ENCODE peak calls at places on chromosome 5, in nine cellular contexts. K is stimulated activated CD8-positive, alpha-beta memory T cell treated with anti-CD3 and anti-CD28 coated beads, Interleukin-4, amount 100 ng/mL, for 1 hour; Q is NCI-H748 treated with DMSO at 0.1 percent for 48 hours; N is cardiac fibroblast; R is uterus; J is activated CD4-positive, alpha-beta memory T cell treated with anti-CD3 and anti-CD28 coated beads for 36 hours; T is NCI-H774; A is fibroblast of mammary gland; H is HTR-8/SVneo. B is an unnamed sample.

GRCh38 chr5:65305913-65306312 is 175.8 kb downstream of the ADAMTS6 start:
- DNase-seq in K (no peak), Q (no peak), N (peak; percentile 67), R (no peak), J (no peak), T (no peak), A (peak; percentile 42), H (no peak), B (no peak)

GRCh38 chr5:67238191-67238590 is 41.6 kb upstream of the CD180 start:
- DNase-seq in K (no peak), Q (no peak), N (no peak), R (peak; percentile 72), J (no peak), T (peak; percentile 36), A (peak; percentile 69), H (peak; percentile 30), B (no peak)

GRCh38 chr5:7904170-7904569 is 35.2 kb downstream of the MTRR start:
- DNase-seq in K (no peak), Q (no peak), N (peak; percentile 81), R (no peak), J (no peak), T (no peak), A (peak; percentile 67), H (peak; percentile 70), B (no peak)

GRCh38 chr5:159825551-159826051 is 90.7 kb upstream of the ADRA1B start:
- DNase-seq in K (no peak), Q (no peak), N (peak; percentile 27), R (no peak), J (no peak), T (no peak), A (peak; percentile 29), H (no peak), B (no peak)

GRCh38 chr5:56951946-56952691 is at the start of gene MIER3:
- DNase-seq in K (peak; percentile 57), Q (peak; percentile 21), N (peak; percentile 71), R (peak; percentile 67), J (peak; percentile 86), T (peak; percentile 67), A (peak; percentile 61), H (peak; percentile 85), B (peak; percentile 27)

GRCh38 chr5:125696762-125697161 is 726.4 kb upstream of the GRAMD2B start:
- DNase-seq in K (no peak), Q (no peak), N (peak; percentile 65), R (no peak), J (no peak), T (no peak), A (peak; percentile 94), H (peak; percentile 25), B (no peak)

GRCh38 chr5:133331866-133332731 is 280.2 kb downstream of the FSTL4 start:
- DNase-seq in K (no peak), Q (no peak), N (no peak), R (no peak), J (no peak), T (no peak), A (no peak), H (no peak), B (no peak)

GRCh38 chr5:79831381-79831780 is 141.7 kb downstream of the CMYA5 start:
- DNase-seq in K (no peak), Q (no peak), N (no peak), R (no peak), J (no peak), T (no peak), A (no peak), H (no peak), B (no peak)

GRCh38 chr5:126508962-126509279 is 85.7 kb downstream of the GRAMD2B start:
- DNase-seq in K (no peak), Q (no peak), N (peak; percentile 82), R (peak; percentile 76), J (no peak), T (no peak), A (peak; percentile 86), H (no peak), B (no peak)

GRCh38 chr5:109604758-109605157 is 85.0 kb upstream of the MAN2A1 start:
- DNase-seq in K (no peak), Q (no peak), N (no peak), R (no peak), J (no peak), T (no peak), A (no peak), H (no peak), B (no peak)

GRCh38 chr5:122162100-122162499 is 32.8 kb downstream of the ZNF474 start:
- DNase-seq in K (no peak), Q (no peak), N (no peak), R (no peak), J (no peak), T (no peak), A (no peak), H (no peak), B (no peak)

GRCh38 chr5:146751054-146751453 is 127.5 kb downstream of the PPP2R2B start:
- DNase-seq in K (no peak), Q (peak; percentile 22), N (no peak), R (no peak), J (no peak), T (no peak), A (no peak), H (no peak), B (no peak)

GRCh38 chr5:168327994-168328393 is 36.5 kb downstream of the WWC1 start:
- DNase-seq in K (no peak), Q (no peak), N (no peak), R (no peak), J (no peak), T (no peak), A (peak; percentile 72), H (no peak), B (no peak)

GRCh38 chr5:50856720-50857119 is 190.3 kb downstream of the PARP8 start:
- DNase-seq in K (no peak), Q (no peak), N (no peak), R (no peak), J (no peak), T (no peak), A (no peak), H (no peak), B (no peak)

GRCh38 chr5:33501260-33501659 is 60.5 kb downstream of the TARS1 start:
- DNase-seq in K (no peak), Q (no peak), N (no peak), R (no peak), J (no peak), T (no peak), A (no peak), H (no peak), B (no peak)

GRCh38 chr5:127442085-127442484 is 75.4 kb upstream of the PRRC1 start:
- DNase-seq in K (no peak), Q (no peak), N (peak; percentile 55), R (no peak), J (no peak), T (no peak), A (peak; percentile 37), H (peak; percentile 30), B (no peak)

GRCh38 chr5:29963956-29964355 is 1229.5 kb upstream of the CDH6 start:
- DNase-seq in K (no peak), Q (no peak), N (peak; percentile 1), R (no peak), J (no peak), T (no peak), A (no peak), H (no peak), B (no peak)

GRCh38 chr5:14928661-14929060 is 57.1 kb upstream of the ANKH start:
- DNase-seq in K (no peak), Q (no peak), N (peak; percentile 70), R (no peak), J (no peak), T (no peak), A (peak; percentile 82), H (peak; percentile 22), B (no peak)

GRCh38 chr5:17882760-17883488 is 248.7 kb downstream of the TAF11L14 start:
- DNase-seq in K (no peak), Q (peak; percentile 98), N (no peak), R (no peak), J (no peak), T (no peak), A (no peak), H (no peak), B (no peak)

GRCh38 chr5:36944607-36945225 is 68.1 kb downstream of the NIPBL start:
- DNase-seq in K (no peak), Q (peak; percentile 77), N (peak; percentile 88), R (no peak), J (no peak), T (peak; percentile 29), A (peak; percentile 79), H (peak; percentile 26), B (peak; percentile 35)

GRCh38 chr5:757346-757930 is 27.1 kb downstream of the ZDHHC11B start:
- DNase-seq in K (no peak), Q (no peak), N (no peak), R (no peak), J (no peak), T (no peak), A (no peak), H (no peak), B (no peak)

GRCh38 chr5:157295247-157295646 is 29.3 kb downstream of the CYFIP2 start:
- DNase-seq in K (no peak), Q (peak; percentile 95), N (no peak), R (no peak), J (no peak), T (peak; percentile 73), A (no peak), H (no peak), B (no peak)

GRCh38 chr5:141585594-141585993 is 33.2 kb downstream of the DIAPH1 start:
- DNase-seq in K (no peak), Q (no peak), N (no peak), R (no peak), J (no peak), T (no peak), A (no peak), H (no peak), B (no peak)

GRCh38 chr5:65173130-65173525 is 308.6 kb downstream of the ADAMTS6 start:
- DNase-seq in K (no peak), Q (no peak), N (no peak), R (no peak), J (no peak), T (no peak), A (peak; percentile 17), H (no peak), B (no peak)

GRCh38 chr5:68505917-68506860 is 290.6 kb downstream of the PIK3R1 start:
- DNase-seq in K (no peak), Q (no peak), N (peak; percentile 59), R (peak; percentile 73), J (no peak), T (no peak), A (peak; percentile 78), H (no peak), B (no peak)

GRCh38 chr5:147645172-147645571 is 135.3 kb upstream of the DPYSL3 start:
- DNase-seq in K (no peak), Q (no peak), N (no peak), R (no peak), J (no peak), T (no peak), A (no peak), H (no peak), B (no peak)

GRCh38 chr5:13745508-13745907 is 199.0 kb downstream of the DNAH5 start:
- DNase-seq in K (no peak), Q (no peak), N (peak; percentile 29), R (no peak), J (no peak), T (no peak), A (peak; percentile 31), H (peak; percentile 39), B (no peak)

GRCh38 chr5:138646671-138647070 is 71.5 kb upstream of the HSPA9 start:
- DNase-seq in K (no peak), Q (no peak), N (no peak), R (no peak), J (no peak), T (no peak), A (no peak), H (no peak), B (no peak)

B was measured in SHP77 treated with DMSO at 0.1 percent for 48 hours.